ENCODE peak calls at places on chromosome 3, in four cellular contexts. G, W, Z and L are unnamed samples.

GRCh38 chr3:38327335-38328009 is 19.1 kb upstream of the XYLB start:
- DNase-seq in Z (no peak), G (no peak), W (no peak), L (no peak)

GRCh38 chr3:37098884-37099283 is 75.5 kb downstream of the LRRFIP2 start:
- DNase-seq in Z (no peak), G (no peak), W (no peak), L (no peak)

GRCh38 chr3:47802734-47803477 is at the start of gene DHX30:
- DNase-seq in Z (no peak), W (peak), G (peak), L (peak)

GRCh38 chr3:188720636-188721035 is 451.1 kb upstream of the TPRG1 start:
- DNase-seq in G (no peak), Z (no peak), W (peak), L (no peak)

GRCh38 chr3:149610351-149611105 is 47.3 kb downstream of the WWTR1 start:
- DNase-seq in Z (no peak), G (no peak), W (peak), L (no peak)

GRCh38 chr3:161977063-161977462 is 480.5 kb downstream of the OTOL1 start:
- DNase-seq in W (no peak), Z (no peak), G (no peak), L (no peak)

GRCh38 chr3:30333903-30334302 is 272.5 kb upstream of the TGFBR2 start:
- DNase-seq in Z (no peak), W (no peak), G (no peak), L (no peak)

GRCh38 chr3:36695769-36696137 is 68.6 kb downstream of the DCLK3 start:
- DNase-seq in Z (no peak), G (no peak), W (no peak), L (no peak)

GRCh38 chr3:1987983-1988382 is 110.7 kb upstream of the CNTN4 start:
- DNase-seq in W (no peak), G (no peak), Z (no peak), L (no peak)

GRCh38 chr3:180646187-180646790 is 33.0 kb downstream of the CCDC39 start:
- DNase-seq in W (no peak), Z (no peak), G (no peak), L (no peak)

GRCh38 chr3:4716731-4717362 is 223.7 kb downstream of the ITPR1 start:
- DNase-seq in G (no peak), Z (no peak), W (no peak), L (no peak)

GRCh38 chr3:59709702-59710555 is 660.1 kb upstream of the CFAP20DC start:
- DNase-seq in G (no peak), Z (no peak), W (no peak), L (no peak)

GRCh38 chr3:195823998-195824397 is 12.3 kb upstream of the MUC4 start:
- DNase-seq in Z (no peak), W (no peak), G (peak), L (no peak)
- TF ChIP-seq ATF2 in Z (no peak), W (no peak), G (no peak), L (no peak)

DNA sequence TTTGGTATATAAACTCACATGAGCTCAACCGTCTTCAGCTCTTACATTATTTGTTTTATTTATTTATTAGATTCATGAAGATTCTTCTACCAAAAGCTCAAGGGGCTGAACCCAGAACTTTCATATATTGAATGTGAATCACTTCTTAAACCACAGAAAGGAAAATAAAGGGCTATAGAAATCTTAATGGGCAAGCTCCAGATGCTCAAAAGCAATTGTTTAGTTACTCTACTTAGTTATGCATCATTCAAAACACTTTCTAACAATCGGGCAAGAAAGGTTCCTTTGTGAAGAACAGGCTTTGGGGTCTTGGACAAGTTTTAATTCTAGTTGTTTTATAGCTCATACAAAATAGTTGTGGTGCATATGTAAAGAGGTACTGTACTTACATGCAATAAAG is 380.2 kb downstream of the TIGIT start:
- DNase-seq in Z (no peak), W (no peak), G (no peak), L (no peak)
- TF ChIP-seq ESRRA in Z (no peak), W (no peak), G (no peak), L (no peak)

DNA sequence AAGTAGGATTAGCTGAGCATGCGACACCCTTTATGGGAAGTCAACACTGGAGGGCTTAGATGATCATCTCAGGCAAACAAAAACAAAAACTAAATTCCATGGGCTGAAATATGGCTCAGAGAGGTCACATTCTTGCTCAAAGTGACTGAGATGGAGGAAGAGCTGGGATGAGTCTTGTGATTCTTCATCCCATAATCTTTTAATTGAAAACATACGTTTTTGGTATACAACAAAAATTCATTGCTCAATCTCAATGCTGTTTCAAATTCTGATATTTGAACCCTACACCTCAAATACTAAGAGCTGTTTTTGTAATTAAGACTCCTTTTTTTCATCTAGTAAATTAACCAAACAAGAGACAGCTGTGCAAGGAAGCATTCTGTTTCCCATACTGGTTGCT is 257.0 kb downstream of the NR1D2 start:
- DNase-seq in Z (no peak), G (no peak), W (no peak), L (no peak)
- TF ChIP-seq TCF7 in Z (no peak), G (no peak), W (no peak), L (no peak)

GRCh38 chr3:114566162-114566755 is 272.4 kb downstream of the TIGIT start:
- DNase-seq in Z (peak), W (no peak), G (no peak), L (no peak)

GRCh38 chr3:114562557-114562956 is 268.7 kb downstream of the TIGIT start:
- DNase-seq in W (no peak), Z (no peak), G (no peak), L (no peak)

GRCh38 chr3:114563720-114564119 is 269.9 kb downstream of the TIGIT start:
- DNase-seq in W (no peak), G (no peak), Z (no peak), L (no peak)

GRCh38 chr3:114567774-114568173 is 273.9 kb downstream of the TIGIT start:
- DNase-seq in W (no peak), G (no peak), Z (no peak), L (no peak)

DNA sequence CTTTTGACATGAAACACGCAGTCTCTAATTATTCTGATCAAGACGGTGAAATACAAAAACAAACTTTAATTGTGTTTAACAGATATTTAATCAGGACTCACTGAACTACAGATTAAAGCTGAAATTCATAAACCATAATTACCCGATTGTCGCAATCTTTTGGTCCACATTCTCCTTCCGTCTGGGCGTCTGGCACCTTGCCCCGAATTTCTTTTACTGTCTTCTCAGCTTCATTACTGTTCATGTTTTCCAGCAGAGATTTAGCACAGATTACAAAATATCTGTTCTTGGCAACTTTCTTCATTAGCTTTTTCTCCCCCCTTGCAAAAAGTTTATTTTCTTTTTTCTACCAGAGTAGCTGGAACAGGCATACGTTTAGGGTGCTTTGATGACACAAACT is 271.4 kb downstream of the TIGIT start:
- DNase-seq in Z (no peak), G (no peak), W (no peak), L (no peak)
- TF ChIP-seq ATF2 in Z (no peak), G (no peak), W (no peak), L (no peak)